ENCODE peak calls at places on chromosomes 1 and 21, in five cellular contexts. One of them, this sample, is unnamed.

GRCh38 chr21:43930074-43930847 is 65.2 kb downstream of the AGPAT3 start:
- DNase-seq in PC-3: no peak
- DNase-seq in fibroblast of lung: no peak
- DNase-seq in GM23338: no peak
- DNase-seq in GM12878: no peak
- DNase-seq in this sample: no peak

GRCh38 chr1:54028306-54029251 is 10.6 kb upstream of the LDLRAD1 start:
- DNase-seq in PC-3: no peak
- DNase-seq in fibroblast of lung: no peak
- DNase-seq in GM23338: no peak
- DNase-seq in GM12878: no peak
- DNase-seq in this sample: no peak

GRCh38 chr1:46599044-46599970 is 4.8 kb downstream of the MKNK1 start:
- DNase-seq in PC-3: no peak
- DNase-seq in fibroblast of lung: no peak
- DNase-seq in GM23338: no peak
- DNase-seq in GM12878: no peak
- DNase-seq in this sample: no peak

GRCh38 chr21:25963186-25963585 is 207.4 kb downstream of the APP start:
- DNase-seq in PC-3: peak
- DNase-seq in fibroblast of lung: peak
- DNase-seq in GM23338: no peak
- DNase-seq in GM12878: no peak
- DNase-seq in this sample: no peak

GRCh38 chr1:203447147-203447546 is 28.5 kb upstream of the PRELP start:
- DNase-seq in PC-3: no peak
- DNase-seq in fibroblast of lung: no peak
- DNase-seq in GM23338: no peak
- DNase-seq in GM12878: no peak
- DNase-seq in this sample: no peak

GRCh38 chr1:8825985-8826481 is 8.6 kb upstream of the RERE start:
- DNase-seq in PC-3: peak
- DNase-seq in fibroblast of lung: peak
- DNase-seq in GM23338: no peak
- DNase-seq in GM12878: no peak
- DNase-seq in this sample: no peak

GRCh38 chr1:31476891-31477846 is 64.2 kb downstream of the SERINC2 start:
- DNase-seq in PC-3: peak
- DNase-seq in fibroblast of lung: no peak
- DNase-seq in GM23338: no peak
- DNase-seq in GM12878: peak
- DNase-seq in this sample: no peak

GRCh38 chr1:206814716-206815341 is 42.5 kb upstream of the IL10 start:
- DNase-seq in PC-3: no peak
- DNase-seq in fibroblast of lung: peak
- DNase-seq in GM23338: no peak
- DNase-seq in GM12878: no peak
- DNase-seq in this sample: no peak

GRCh38 chr1:8937701-8938100 is 8.0 kb upstream of the CA6 start:
- DNase-seq in PC-3: no peak
- DNase-seq in fibroblast of lung: no peak
- DNase-seq in GM23338: no peak
- DNase-seq in GM12878: no peak
- DNase-seq in this sample: no peak

GRCh38 chr1:181568736-181569135 is 85.4 kb downstream of the CACNA1E start:
- DNase-seq in PC-3: no peak
- DNase-seq in fibroblast of lung: no peak
- DNase-seq in GM23338: no peak
- DNase-seq in GM12878: no peak
- DNase-seq in this sample: no peak

GRCh38 chr1:162832470-162832869 is 28.5 kb downstream of the CCDC190 start:
- DNase-seq in PC-3: no peak
- DNase-seq in fibroblast of lung: no peak
- DNase-seq in GM23338: no peak
- DNase-seq in GM12878: no peak
- DNase-seq in this sample: no peak

GRCh38 chr1:203465943-203466342 is 9.7 kb upstream of the PRELP start:
- DNase-seq in PC-3: no peak
- DNase-seq in fibroblast of lung: peak
- DNase-seq in GM23338: no peak
- DNase-seq in GM12878: no peak
- DNase-seq in this sample: peak

GRCh38 chr1:204401747-204402146 is 9.9 kb downstream of the PPP1R15B start:
- DNase-seq in PC-3: no peak
- DNase-seq in fibroblast of lung: no peak
- DNase-seq in GM23338: no peak
- DNase-seq in GM12878: no peak
- DNase-seq in this sample: no peak

GRCh38 chr1:229150518-229150917 is 120.4 kb upstream of the RAB4A start:
- DNase-seq in PC-3: no peak
- DNase-seq in fibroblast of lung: no peak
- DNase-seq in GM23338: no peak
- DNase-seq in GM12878: no peak
- DNase-seq in this sample: peak

GRCh38 chr1:2230781-2231666 is 2.9 kb downstream of the SKI start:
- DNase-seq in PC-3: peak
- DNase-seq in fibroblast of lung: peak
- DNase-seq in GM23338: peak
- DNase-seq in GM12878: no peak
- DNase-seq in this sample: no peak

GRCh38 chr1:10897321-10897980 is 101.0 kb upstream of the CASZ1 start:
- DNase-seq in PC-3: peak
- DNase-seq in fibroblast of lung: no peak
- DNase-seq in GM23338: no peak
- DNase-seq in GM12878: no peak
- DNase-seq in this sample: no peak

GRCh38 chr21:34996304-34997081 is 52.6 kb downstream of the RUNX1 start:
- DNase-seq in PC-3: no peak
- DNase-seq in fibroblast of lung: peak
- DNase-seq in GM23338: no peak
- DNase-seq in GM12878: no peak
- DNase-seq in this sample: no peak

GRCh38 chr1:41240806-41241747 is 1.0 kb downstream of the SCMH1 start:
- DNase-seq in PC-3: peak
- DNase-seq in fibroblast of lung: peak
- DNase-seq in GM23338: peak
- DNase-seq in GM12878: no peak
- DNase-seq in this sample: peak

GRCh38 chr1:179588425-179589024 is 3.1 kb upstream of the TDRD5 start:
- DNase-seq in PC-3: no peak
- DNase-seq in fibroblast of lung: no peak
- DNase-seq in GM23338: no peak
- DNase-seq in GM12878: no peak
- DNase-seq in this sample: no peak

GRCh38 chr1:179587336-179587735 is 4.3 kb upstream of the TDRD5 start:
- DNase-seq in PC-3: no peak
- DNase-seq in fibroblast of lung: no peak
- DNase-seq in GM23338: no peak
- DNase-seq in GM12878: no peak
- DNase-seq in this sample: no peak

GRCh38 chr1:179583869-179584268 is 7.8 kb upstream of the TDRD5 start:
- DNase-seq in PC-3: no peak
- DNase-seq in fibroblast of lung: no peak
- DNase-seq in GM23338: no peak
- DNase-seq in GM12878: no peak
- DNase-seq in this sample: no peak

GRCh38 chr1:179589524-179589923 is 2.1 kb upstream of the TDRD5 start:
- DNase-seq in PC-3: no peak
- DNase-seq in fibroblast of lung: no peak
- DNase-seq in GM23338: no peak
- DNase-seq in GM12878: no peak
- DNase-seq in this sample: no peak

DNA sequence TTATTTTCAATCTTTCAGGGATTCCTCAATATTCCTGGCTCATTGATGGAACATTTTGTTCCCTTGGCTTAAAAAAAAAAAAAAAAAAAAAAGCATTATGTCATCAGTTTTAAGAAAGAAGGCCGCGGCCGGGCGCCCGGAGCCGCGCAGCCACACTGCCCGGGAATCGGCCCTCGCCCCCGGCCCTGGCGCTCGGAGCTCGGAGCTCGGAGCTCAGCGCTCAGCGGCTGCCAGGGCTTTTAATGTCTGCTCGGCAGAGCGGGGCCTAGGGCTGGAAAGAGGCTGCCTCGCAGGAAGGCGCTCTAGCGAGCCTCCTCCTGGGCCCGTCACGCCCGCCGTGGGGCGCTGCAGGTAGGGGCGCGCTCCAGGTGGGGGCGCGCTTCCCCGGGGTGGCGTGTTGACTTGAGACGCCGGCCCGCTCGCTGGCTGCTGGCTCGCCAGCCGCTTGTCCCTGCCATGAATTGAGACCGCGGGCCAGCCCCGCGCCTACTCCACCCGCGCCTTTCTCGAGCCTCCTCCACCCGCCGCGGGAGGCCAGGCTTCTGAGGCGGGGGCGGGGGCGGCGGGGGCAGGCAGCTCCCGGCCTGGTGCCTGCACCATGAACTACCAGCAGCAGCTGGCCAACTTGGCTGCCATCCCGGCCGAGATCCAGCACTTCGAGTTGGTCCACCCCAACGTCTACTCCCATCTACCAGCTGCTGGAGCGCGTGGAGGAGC is 5.4 kb upstream of the TDRD5 start:
- DNase-seq in PC-3: peak
- DNase-seq in fibroblast of lung: peak
- DNase-seq in GM23338: peak
- DNase-seq in GM12878: no peak
- DNase-seq in this sample: peak
- TF ChIP-seq EZH2 in PC-3: peak
- TF ChIP-seq EZH2 in fibroblast of lung: no peak
- TF ChIP-seq EZH2 in GM23338: no peak
- TF ChIP-seq EZH2 in GM12878: no peak
- TF ChIP-seq EZH2 in this sample: peak

DNA sequence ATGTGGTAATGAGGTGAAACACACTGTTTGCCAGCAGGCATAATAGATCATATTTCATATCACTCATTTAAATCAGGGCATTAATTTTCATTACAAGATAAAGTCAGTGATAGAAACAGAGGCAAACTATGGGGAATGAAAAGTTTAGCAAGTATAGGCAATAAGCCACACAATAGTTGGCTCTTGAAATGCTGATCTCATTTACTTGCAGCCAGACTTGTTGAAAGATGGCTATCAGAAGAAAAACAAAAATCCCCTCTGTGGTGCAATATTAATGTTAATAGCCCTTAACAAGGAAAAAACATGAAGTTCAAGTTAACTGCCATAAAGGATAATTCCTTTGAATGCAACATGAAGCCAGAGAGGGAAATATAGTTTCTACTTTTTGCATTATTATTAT is 33.5 kb downstream of the HMCN1 start:
- DNase-seq in PC-3: no peak
- DNase-seq in fibroblast of lung: no peak
- DNase-seq in GM23338: no peak
- DNase-seq in GM12878: no peak
- DNase-seq in this sample: no peak
- H3K27ac ChIP-seq in PC-3: no peak
- H3K27ac ChIP-seq in fibroblast of lung: no peak
- H3K27ac ChIP-seq in GM23338: no peak
- H3K27ac ChIP-seq in GM12878: no peak
- H3K27ac ChIP-seq in this sample: no peak

DNA sequence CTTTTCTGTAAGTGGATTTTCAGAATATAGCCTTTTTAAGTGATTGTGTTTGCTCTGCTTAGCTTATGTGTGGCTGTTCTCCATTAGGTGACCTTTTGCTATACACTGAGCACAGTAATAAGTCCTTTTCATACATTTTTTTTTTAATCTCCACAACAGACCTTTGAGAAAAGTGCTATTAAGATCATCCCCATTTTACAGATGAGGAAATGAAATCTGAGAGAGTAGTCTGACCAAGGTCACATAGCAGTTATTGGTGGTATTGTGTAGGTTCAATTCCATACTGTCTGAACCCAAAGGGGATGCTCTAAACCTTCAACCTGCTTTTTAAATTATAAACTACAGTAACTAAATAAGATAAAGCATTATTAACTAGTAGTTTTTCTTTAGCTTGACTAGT is 1.7 kb downstream of the PRRC2C start:
- DNase-seq in PC-3: no peak
- DNase-seq in fibroblast of lung: no peak
- DNase-seq in GM23338: no peak
- DNase-seq in GM12878: no peak
- DNase-seq in this sample: no peak
- H3K4me3 ChIP-seq in PC-3: peak
- H3K4me3 ChIP-seq in fibroblast of lung: peak
- H3K4me3 ChIP-seq in GM23338: peak
- H3K4me3 ChIP-seq in GM12878: peak
- H3K4me3 ChIP-seq in this sample: peak

GRCh38 chr1:997728-998050 is 2.2 kb downstream of the HES4 start:
- DNase-seq in PC-3: no peak
- DNase-seq in fibroblast of lung: no peak
- DNase-seq in GM23338: no peak
- DNase-seq in GM12878: no peak
- DNase-seq in this sample: no peak

GRCh38 chr1:1000357-1001056 is 610 bp upstream of the HES4 start:
- DNase-seq in PC-3: peak
- DNase-seq in fibroblast of lung: peak
- DNase-seq in GM23338: peak
- DNase-seq in GM12878: peak
- DNase-seq in this sample: peak

GRCh38 chr1:998051-998821 is 1.7 kb downstream of the HES4 start:
- DNase-seq in PC-3: no peak
- DNase-seq in fibroblast of lung: no peak
- DNase-seq in GM23338: peak
- DNase-seq in GM12878: no peak
- DNase-seq in this sample: peak

GRCh38 chr1:999797-1000356 is at the start of gene HES4:
- DNase-seq in PC-3: peak
- DNase-seq in fibroblast of lung: peak
- DNase-seq in GM23338: peak
- DNase-seq in GM12878: no peak
- DNase-seq in this sample: peak

GRCh38 chr1:998905-999796 is 746 bp downstream of the HES4 start:
- DNase-seq in PC-3: peak
- DNase-seq in fibroblast of lung: peak
- DNase-seq in GM23338: peak
- DNase-seq in GM12878: no peak
- DNase-seq in this sample: peak
- TF ChIP-seq EZH2 in PC-3: no peak
- TF ChIP-seq EZH2 in fibroblast of lung: peak
- TF ChIP-seq EZH2 in GM23338: peak
- TF ChIP-seq EZH2 in GM12878: no peak
- TF ChIP-seq EZH2 in this sample: peak

DNA sequence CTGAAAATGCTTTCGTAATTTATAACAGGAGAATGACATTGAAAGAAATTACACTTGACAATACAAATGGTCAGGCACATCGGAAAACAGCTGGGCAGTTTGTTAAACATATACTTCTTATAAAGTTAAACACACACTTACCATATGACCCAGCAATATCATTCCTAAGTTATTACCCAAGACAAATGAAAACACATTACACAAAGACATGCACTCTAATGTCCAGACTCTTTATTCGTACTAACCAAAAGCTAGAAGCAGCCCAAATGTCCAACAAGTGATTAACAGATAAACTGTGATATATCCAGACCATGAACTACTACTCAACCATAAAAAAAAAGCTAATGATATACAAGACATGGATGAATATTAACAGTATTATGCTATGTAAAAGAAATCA is 8.5 kb downstream of the AKT3 start:
- DNase-seq in PC-3: no peak
- DNase-seq in fibroblast of lung: peak
- DNase-seq in GM23338: no peak
- DNase-seq in GM12878: no peak
- DNase-seq in this sample: no peak
- H3K27ac ChIP-seq in PC-3: no peak
- H3K27ac ChIP-seq in fibroblast of lung: no peak
- H3K27ac ChIP-seq in GM23338: no peak
- H3K27ac ChIP-seq in GM12878: no peak
- H3K27ac ChIP-seq in this sample: no peak

This sample was measured in neural progenitor cell.